ENCODE peak calls at places on chromosome 3, in four cellular contexts. G, A, X and R are unnamed samples. For H3K4me1 and H3K9me3, the result is how much of the 10 kb centered on the place peaks cover.

GRCh38 chr3:60579734-60580133 is 671.5 kb downstream of the FHIT start:
- DNase-seq in G (peak), A (no peak), X (no peak), R (peak)

GRCh38 chr3:191774485-191774884 is 313.5 kb downstream of the PYDC2 start:
- DNase-seq in G (peak), A (peak), X (no peak), R (no peak)

GRCh38 chr3:62252614-62253147 is 120.7 kb downstream of the FEZF2 start:
- DNase-seq in G (no peak), A (no peak), X (no peak), R (no peak)

GRCh38 chr3:171348121-171348520 is 112.1 kb downstream of the TNIK start:
- DNase-seq in G (no peak), A (no peak), X (no peak), R (no peak)

GRCh38 chr3:122146466-122146865 is 37.0 kb upstream of the CASR start:
- DNase-seq in G (no peak), A (no peak), X (no peak), R (no peak)

GRCh38 chr3:174812172-174812862 is 46.8 kb upstream of the NAALADL2 start:
- DNase-seq in G (no peak), A (no peak), X (no peak), R (no peak)

GRCh38 chr3:72891053-72891855 is 3.4 kb downstream of the GXYLT2 start:
- DNase-seq in G (peak), A (no peak), X (no peak), R (peak)

GRCh38 chr3:135249186-135249585 is 454.1 kb downstream of the EPHB1 start:
- DNase-seq in G (no peak), A (no peak), X (no peak), R (no peak)

GRCh38 chr3:48245136-48245535 is 4.2 kb downstream of the ZNF589 start:
- DNase-seq in G (no peak), A (no peak), X (no peak), R (no peak)

GRCh38 chr3:69665026-69665739 is 74.1 kb upstream of the MITF start:
- DNase-seq in G (peak), A (peak), X (no peak), R (peak)

GRCh38 chr3:116512281-116512680 is 67.0 kb upstream of the LSAMP start:
- DNase-seq in G (no peak), A (no peak), X (no peak), R (no peak)

GRCh38 chr3:118842147-118842863 is 192.3 kb downstream of the IGSF11 start:
- DNase-seq in G (no peak), A (no peak), X (no peak), R (no peak)

GRCh38 chr3:19155375-19155774 is 7.1 kb downstream of the KCNH8 start:
- DNase-seq in G (no peak), A (no peak), X (no peak), R (no peak)

GRCh38 chr3:32399030-32399620 is 7.5 kb downstream of the CMTM7 start:
- DNase-seq in G (no peak), A (peak), X (no peak), R (peak)

GRCh38 chr3:151971814-151972579 is 98.6 kb downstream of the SUCNR1 start:
- DNase-seq in G (no peak), A (no peak), X (no peak), R (no peak)

GRCh38 chr3:31945738-31946052 is 35.4 kb downstream of the OSBPL10 start:
- DNase-seq in G (no peak), A (no peak), X (no peak), R (no peak)

GRCh38 chr3:55160241-55160877 is 232.5 kb upstream of the LRTM1 start:
- DNase-seq in G (peak), A (peak), X (peak), R (peak)

GRCh38 chr3:177069514-177070329 is 127.6 kb downstream of the TBL1XR1 start:
- DNase-seq in G (peak), A (no peak), X (no peak), R (no peak)

GRCh38 chr3:17077614-17078013 is 192.9 kb downstream of the PLCL2 start:
- DNase-seq in G (no peak), A (no peak), X (no peak), R (no peak)

GRCh38 chr3:33061782-33062181 is 35.2 kb downstream of the GLB1 start:
- DNase-seq in G (no peak), A (no peak), X (no peak), R (no peak)

GRCh38 chr3:160754371-160754854 is 1.6 kb upstream of the PPM1L start:
- DNase-seq in G (peak), A (peak), X (peak), R (peak)

GRCh38 chr3:182384182-182384581 is 409.1 kb upstream of the ATP11B start:
- DNase-seq in G (no peak), A (no peak), X (no peak), R (no peak)

GRCh38 chr3:63364495-63364894 is 86.4 kb downstream of the SYNPR start:
- DNase-seq in G (peak), A (no peak), X (no peak), R (no peak)

GRCh38 chr3:107938128-107938527 is 152.7 kb downstream of the CD47 start:
- DNase-seq in G (peak), A (no peak), X (no peak), R (peak)

GRCh38 chr3:161800985-161801559 is 304.5 kb downstream of the OTOL1 start:
- DNase-seq in G (no peak), A (no peak), X (no peak), R (no peak)

GRCh38 chr3:189144645-189145044 is 27.1 kb upstream of the TPRG1 start:
- DNase-seq in G (peak), A (no peak), X (no peak), R (no peak)

GRCh38 chr3:9808345-9809037 is 1.6 kb upstream of the TTLL3 start:
- DNase-seq in G (peak), A (peak), X (no peak), R (peak)

GRCh38 chr3:13890377-13891016 is 10.6 kb upstream of the WNT7A start:
- DNase-seq in G (no peak), A (no peak), X (no peak), R (no peak)

DNA sequence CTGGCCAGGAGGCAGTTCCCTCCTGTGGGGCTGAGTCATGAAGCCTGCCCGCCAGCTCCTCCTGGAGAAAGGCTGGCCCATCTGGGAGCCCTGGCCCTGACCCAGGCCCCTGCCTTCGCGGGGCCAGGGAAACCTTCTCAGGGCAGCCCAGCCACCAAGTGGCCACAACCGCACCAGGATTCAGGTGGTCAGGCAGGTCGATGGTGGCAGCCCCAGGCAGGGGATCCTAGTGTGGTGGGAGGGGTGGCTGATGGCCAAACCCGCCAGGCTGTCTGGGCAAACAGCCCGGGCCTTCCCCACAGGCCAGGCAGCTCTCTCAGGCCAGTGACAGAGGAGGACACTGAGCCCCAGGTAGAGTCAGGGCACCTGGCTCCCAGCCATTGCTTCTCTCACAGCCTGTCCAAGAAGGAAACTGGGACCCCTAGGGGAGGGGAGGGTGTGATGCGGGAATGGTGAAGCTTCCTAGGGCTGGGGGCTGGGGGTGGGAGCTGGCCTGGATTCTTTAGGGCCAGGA is 1.2 kb downstream of the TWF2 start:
- DNase-seq in G (peak), A (peak), X (peak), R (peak)
- H3K4me1 ChIP-seq in G (under half), A (under half), X (half or more), R (under half)

DNA sequence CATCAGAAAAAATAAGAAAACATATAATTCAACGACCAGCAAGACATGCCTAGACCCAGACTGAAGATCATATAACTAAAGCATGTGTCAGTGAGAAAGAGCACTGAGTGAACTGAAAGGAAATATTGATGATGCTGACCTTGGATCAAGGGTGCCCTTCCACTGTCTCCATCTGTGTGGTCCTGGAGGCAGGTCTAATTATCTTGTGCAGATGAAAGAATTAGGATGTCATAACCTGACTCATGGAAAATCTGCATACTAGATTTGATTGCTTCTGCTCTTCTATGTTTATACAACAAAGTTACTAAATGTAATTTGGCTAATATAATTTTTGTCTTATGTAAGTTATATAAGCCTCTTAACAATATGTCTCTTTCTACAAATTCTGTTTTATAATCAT is 264.6 kb upstream of the TGFBR2 start:
- DNase-seq in G (no peak), A (no peak), X (no peak), R (no peak)
- H3K27ac ChIP-seq in G (peak), A (peak), X (peak), R (no peak)

DNA sequence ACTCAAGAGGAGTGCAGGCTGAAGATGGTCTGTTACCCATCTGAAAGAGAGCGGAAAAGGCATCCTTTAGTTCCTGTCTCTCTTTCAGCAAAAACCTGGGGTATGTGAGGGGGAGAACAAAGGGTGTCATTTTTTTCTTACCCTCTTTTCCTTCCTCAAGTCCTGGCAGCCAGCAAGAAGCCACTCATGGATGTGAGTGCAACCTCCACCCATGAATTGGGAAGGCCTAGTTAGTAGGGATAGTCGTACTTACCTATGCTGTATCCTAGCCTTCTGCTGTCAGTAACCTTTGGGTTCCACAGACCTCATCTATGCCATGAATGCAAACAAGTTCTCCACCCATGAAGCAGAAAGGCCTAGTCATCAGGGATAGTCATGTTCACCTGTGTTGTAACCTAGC is 472.8 kb downstream of the ZIC1 start:
- DNase-seq in G (no peak), A (no peak), X (no peak), R (no peak)
- H3K9me3 ChIP-seq in G (under half), A (under half), X (under half), R (under half)

GRCh38 chr3:4759689-4760312 is 219.4 kb upstream of the BHLHE40 start:
- DNase-seq in G (peak), A (no peak), X (no peak), R (no peak)
- H3K4me1 ChIP-seq in G (under half), A (under half), X (under half), R (under half)

DNA sequence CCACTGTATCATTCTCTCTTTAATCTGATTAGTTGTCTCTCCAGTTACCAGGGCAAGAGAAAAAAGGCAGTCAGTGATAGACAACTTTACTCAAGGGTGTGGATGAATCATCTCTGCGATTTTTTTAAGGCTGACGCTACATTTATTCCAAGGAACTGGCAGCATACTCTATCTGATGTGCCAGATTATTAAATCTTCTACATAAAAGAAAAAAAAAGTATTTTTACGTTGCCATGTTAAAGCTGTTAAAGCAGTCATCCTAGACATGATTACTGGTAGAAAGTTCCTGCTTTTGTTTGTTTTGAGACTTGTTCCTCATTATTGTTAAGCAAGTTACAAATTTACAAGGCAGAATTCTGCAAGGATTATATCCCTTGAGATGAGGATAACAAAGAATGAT is 121.8 kb downstream of the CBLB start:
- DNase-seq in G (peak), A (peak), X (no peak), R (no peak)
- H3K27ac ChIP-seq in G (no peak), A (peak), X (peak), R (no peak)

DNA sequence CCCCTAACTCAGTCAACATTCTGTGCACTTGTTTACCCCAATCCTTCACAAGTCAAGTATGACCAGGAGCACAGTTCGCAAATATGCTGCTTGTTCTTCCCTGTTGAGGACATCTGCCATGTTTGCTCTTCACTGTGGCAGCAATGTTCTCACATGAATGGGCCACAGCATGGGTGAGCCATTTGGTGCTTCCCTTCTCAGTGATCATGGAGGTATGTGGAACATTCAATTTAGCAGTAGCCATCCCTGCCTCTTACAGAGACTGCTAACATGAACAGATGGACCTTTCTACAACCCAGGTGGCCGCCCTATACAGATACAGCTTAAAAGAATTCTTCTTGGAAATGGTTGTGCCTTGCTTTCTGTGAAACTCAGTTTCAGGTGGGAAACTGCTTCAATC is 660.1 kb upstream of the SGO1 start:
- DNase-seq in G (no peak), A (no peak), X (no peak), R (no peak)
- H3K9me3 ChIP-seq in G (under half), A (under half), X (under half), R (under half)

GRCh38 chr3:197297476-197298340 is 704 bp downstream of the DLG1 start:
- DNase-seq in G (peak), A (peak), X (peak), R (peak)
- H3K4me1 ChIP-seq in G (half or more), A (under half), X (under half), R (under half)